ENCODE peak calls at places on chromosomes 11 and 22, in seven cellular contexts. Q is body of pancreas, H is AG04450, C is skeletal muscle cell, O is neuronal stem cell, P is astrocyte, S is fibroblast of mammary gland. Z is an unnamed sample.

GRCh38 chr11:123426766-123427165 is 3.3 kb upstream of the GRAMD1B start:
- DNase-seq in Q (no peak), H (no peak), C (no peak), O (no peak), P (no peak), S (no peak), Z (no peak)

GRCh38 chr11:25734592-25735211 is 597.2 kb upstream of the ANO3 start:
- DNase-seq in Q (no peak), H (no peak), C (peak), O (peak), P (peak), S (peak), Z (no peak)

GRCh38 chr11:86151188-86152005 is 82.5 kb upstream of the PICALM start:
- DNase-seq in Q (no peak), H (no peak), C (no peak), O (no peak), P (peak), S (peak), Z (no peak)

GRCh38 chr11:77140231-77140959 is 12.3 kb downstream of the MYO7A start:
- DNase-seq in Q (peak), H (no peak), C (no peak), O (no peak), P (no peak), S (peak), Z (no peak)

GRCh38 chr22:30077279-30077678 is 3.0 kb upstream of the HORMAD2 start:
- DNase-seq in Q (no peak), H (no peak), C (no peak), O (no peak), P (no peak), S (no peak), Z (no peak)

GRCh38 chr11:123885570-123885969 is at the start of gene TMEM225:
- DNase-seq in Q (no peak), H (no peak), C (no peak), O (no peak), P (no peak), S (no peak), Z (no peak)

GRCh38 chr11:119567667-119568582 is 145.0 kb upstream of the THY1 start:
- DNase-seq in Q (no peak), H (peak), C (peak), O (no peak), P (peak), S (peak), Z (peak)

GRCh38 chr11:8833568-8834275 is 77.3 kb upstream of the AKIP1 start:
- DNase-seq in Q (no peak), H (no peak), C (no peak), O (no peak), P (peak), S (peak), Z (no peak)

GRCh38 chr11:11975201-11976092 is 33.0 kb downstream of the DKK3 start:
- DNase-seq in Q (no peak), H (no peak), C (no peak), O (no peak), P (no peak), S (no peak), Z (no peak)

GRCh38 chr11:134740590-134741342 is 328.7 kb upstream of the B3GAT1 start:
- DNase-seq in Q (no peak), H (no peak), C (no peak), O (no peak), P (no peak), S (no peak), Z (no peak)

GRCh38 chr11:116687458-116688201 is 85.2 kb downstream of the BUD13 start:
- DNase-seq in Q (no peak), H (no peak), C (no peak), O (peak), P (no peak), S (no peak), Z (no peak)

GRCh38 chr11:44839458-44840084 is 111.1 kb downstream of the TP53I11 start:
- DNase-seq in Q (no peak), H (no peak), C (no peak), O (no peak), P (no peak), S (no peak), Z (no peak)

GRCh38 chr11:64971421-64972233 is at the start of gene MAJIN:
- DNase-seq in Q (peak), H (peak), C (peak), O (peak), P (peak), S (peak), Z (no peak)

GRCh38 chr11:9982796-9983579 is 311.0 kb downstream of the SBF2 start:
- DNase-seq in Q (no peak), H (no peak), C (no peak), O (no peak), P (peak), S (peak), Z (no peak)

GRCh38 chr11:64065141-64065465 is 29.4 kb downstream of the FLRT1 start:
- DNase-seq in Q (no peak), H (no peak), C (no peak), O (no peak), P (no peak), S (no peak), Z (no peak)

GRCh38 chr22:26579331-26579886 is 10.5 kb downstream of the TPST2 start:
- DNase-seq in Q (no peak), H (no peak), C (no peak), O (no peak), P (no peak), S (no peak), Z (no peak)

GRCh38 chr11:117217685-117218084 is 14.2 kb downstream of the PCSK7 start:
- DNase-seq in Q (no peak), H (no peak), C (no peak), O (no peak), P (no peak), S (peak), Z (no peak)

GRCh38 chr11:131975624-131976420 is 605.4 kb downstream of the NTM start:
- DNase-seq in Q (no peak), H (no peak), C (no peak), O (no peak), P (no peak), S (no peak), Z (no peak)

GRCh38 chr11:131978351-131978750 is 607.9 kb downstream of the NTM start:
- DNase-seq in Q (no peak), H (no peak), C (no peak), O (no peak), P (peak), S (no peak), Z (no peak)

GRCh38 chr11:131979364-131979763 is 608.9 kb downstream of the NTM start:
- DNase-seq in Q (no peak), H (no peak), C (no peak), O (no peak), P (no peak), S (no peak), Z (no peak)

GRCh38 chr11:131977231-131977630 is 606.8 kb downstream of the NTM start:
- DNase-seq in Q (no peak), H (no peak), C (peak), O (no peak), P (peak), S (peak), Z (peak)

DNA sequence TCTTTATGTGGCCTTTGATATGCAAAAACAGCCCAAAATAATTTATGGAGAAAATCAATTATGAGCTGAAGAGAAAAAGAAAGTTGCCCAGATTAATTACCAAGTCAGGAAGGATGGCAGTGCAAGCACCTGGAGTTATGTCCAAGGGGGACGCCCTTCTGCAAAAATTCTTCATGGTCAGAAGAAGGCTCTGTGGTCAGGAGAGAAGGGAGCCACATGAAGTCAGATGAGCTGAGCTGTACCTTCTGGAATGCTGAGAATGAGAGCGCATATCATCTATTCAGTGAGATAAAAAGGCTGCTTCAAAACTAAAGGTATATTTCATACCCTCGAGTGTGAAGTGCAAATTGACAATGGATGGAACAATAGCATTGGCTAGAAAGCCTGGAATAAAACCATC is 607.4 kb downstream of the NTM start:
- DNase-seq in Q (no peak), H (peak), C (peak), O (no peak), P (peak), S (peak), Z (no peak)
- H3K4me3 ChIP-seq in Q (no peak), H (no peak), C (no peak), O (no peak), P (peak), S (no peak), Z (no peak)

DNA sequence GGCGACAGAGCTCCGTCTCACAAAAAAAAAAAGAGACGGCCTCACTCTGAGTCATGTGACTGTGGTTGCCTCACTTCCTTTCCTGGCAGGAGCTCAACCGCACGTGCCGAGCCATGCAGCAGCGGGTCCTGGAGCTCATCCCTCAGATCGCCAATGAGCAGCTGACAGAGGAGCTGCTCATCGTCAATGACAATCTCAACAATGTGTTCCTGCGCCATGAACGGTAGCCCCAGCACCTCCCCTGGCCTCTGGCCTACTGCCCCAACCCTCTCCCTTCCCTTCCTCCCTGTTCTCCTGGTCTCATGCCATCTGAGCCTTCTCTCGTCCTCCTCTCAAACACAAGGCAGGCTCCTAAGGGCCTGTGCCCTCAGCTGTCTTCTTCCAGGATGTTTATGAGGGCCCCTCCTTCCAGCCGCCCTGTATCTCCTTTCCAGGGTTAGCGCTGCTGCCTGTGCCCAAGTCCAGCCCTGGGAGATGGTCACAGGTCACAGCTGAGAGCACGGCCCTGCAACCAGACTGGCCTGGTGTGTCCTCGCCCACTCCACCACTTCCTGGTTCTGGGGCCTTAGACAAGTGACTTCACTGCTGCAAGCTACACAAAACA is 30.7 kb downstream of the TOM1 start:
- DNase-seq in Q (no peak), H (peak), C (peak), O (no peak), P (peak), S (peak), Z (no peak)
- H3K4me3 ChIP-seq in Q (no peak), H (no peak), C (no peak), O (no peak), P (no peak), S (no peak), Z (no peak)

GRCh38 chr11:121928597-121929580 is 187.1 kb downstream of the BLID start:
- DNase-seq in Q (no peak), H (no peak), C (no peak), O (peak), P (no peak), S (no peak), Z (no peak)
- H3K4me3 ChIP-seq in Q (no peak), H (peak), C (peak), O (no peak), P (peak), S (peak), Z (peak)

GRCh38 chr11:3907590-3907989 is 52.1 kb downstream of the STIM1 start:
- DNase-seq in Q (no peak), H (no peak), C (no peak), O (no peak), P (no peak), S (no peak), Z (no peak)
- H3K4me3 ChIP-seq in Q (no peak), H (no peak), C (no peak), O (no peak), P (no peak), S (no peak), Z (no peak)

GRCh38 chr22:45683680-45684079 is 12.0 kb downstream of the ATXN10 start:
- DNase-seq in Q (no peak), H (no peak), C (no peak), O (no peak), P (no peak), S (no peak), Z (no peak)

GRCh38 chr22:45684169-45684568 is 12.5 kb downstream of the ATXN10 start:
- DNase-seq in Q (no peak), H (no peak), C (no peak), O (no peak), P (peak), S (no peak), Z (no peak)

GRCh38 chr22:45682069-45682468 is 10.4 kb downstream of the ATXN10 start:
- DNase-seq in Q (no peak), H (no peak), C (no peak), O (no peak), P (peak), S (no peak), Z (no peak)

GRCh38 chr22:45684752-45685359 is 13.2 kb downstream of the ATXN10 start:
- DNase-seq in Q (no peak), H (no peak), C (no peak), O (no peak), P (no peak), S (no peak), Z (no peak)

GRCh38 chr22:45683248-45683647 is 11.6 kb downstream of the ATXN10 start:
- DNase-seq in Q (no peak), H (no peak), C (no peak), O (no peak), P (no peak), S (no peak), Z (no peak)
- H3K4me3 ChIP-seq in Q (no peak), H (no peak), C (no peak), O (no peak), P (no peak), S (no peak), Z (no peak)

GRCh38 chr11:13857828-13858227 is 104.7 kb upstream of the SPON1 start:
- DNase-seq in Q (no peak), H (no peak), C (no peak), O (no peak), P (no peak), S (no peak), Z (no peak)
- H3K4me3 ChIP-seq in Q (no peak), H (no peak), C (no peak), O (no peak), P (no peak), S (no peak), Z (no peak)

GRCh38 chr11:68498903-68499883 is 38.6 kb downstream of the PPP6R3 start:
- DNase-seq in Q (no peak), H (no peak), C (no peak), O (no peak), P (no peak), S (no peak), Z (no peak)
- H3K4me3 ChIP-seq in Q (no peak), H (no peak), C (no peak), O (no peak), P (no peak), S (no peak), Z (no peak)

DNA sequence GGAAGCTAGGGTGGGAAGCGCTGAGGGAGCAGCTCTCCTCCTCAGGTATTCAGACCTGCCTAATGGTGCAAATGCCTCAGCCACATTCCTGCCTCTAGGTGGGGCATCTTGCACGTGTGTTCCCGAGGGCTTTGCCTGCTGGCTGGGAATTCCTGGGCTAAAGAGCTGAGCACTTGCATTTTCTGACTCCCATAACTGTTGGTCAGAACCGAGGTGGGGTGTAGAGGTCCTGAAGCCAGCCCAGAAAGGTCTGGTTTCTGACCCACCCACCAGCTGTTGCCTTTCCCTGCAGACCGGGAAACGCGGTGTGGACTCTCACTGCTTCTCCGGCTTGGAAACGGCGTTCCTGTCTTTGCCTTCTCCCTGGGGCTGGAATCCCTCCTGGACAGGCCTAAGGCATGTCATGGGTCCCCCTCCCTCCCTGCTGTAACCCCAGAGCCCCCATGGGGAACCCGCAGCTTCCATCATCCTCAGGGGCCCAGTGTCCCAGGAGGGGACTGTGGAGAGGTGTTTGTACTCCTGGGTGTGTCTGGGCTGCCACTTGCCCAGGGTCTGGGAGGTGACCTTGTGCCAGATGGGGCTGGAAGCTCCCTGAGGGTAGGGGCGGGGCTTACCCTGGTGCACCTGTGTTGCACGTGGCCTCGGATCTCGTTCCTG is 24.0 kb upstream of the SMIM38 start:
- DNase-seq in Q (peak), H (peak), C (no peak), O (peak), P (peak), S (peak), Z (no peak)
- H3K4me3 ChIP-seq in Q (no peak), H (no peak), C (no peak), O (no peak), P (no peak), S (no peak), Z (no peak)

GRCh38 chr11:83073884-83074283 is 2.2 kb upstream of the RAB30 start:
- DNase-seq in Q (no peak), H (no peak), C (no peak), O (no peak), P (no peak), S (no peak), Z (no peak)
- H3K4me3 ChIP-seq in Q (no peak), H (no peak), C (no peak), O (no peak), P (peak), S (no peak), Z (no peak)